ENCODE peak calls at places on chromosomes 4 and X, in four cellular contexts. N is foreskin keratinocyte, W is psoas muscle, L is K562. M is an unnamed sample. For H3K27me3 and H3K4me1, the result is how much of the 10 kb centered on the place peaks cover.

GRCh38 chrX:96540111-96540631 is 144.5 kb upstream of the DIAPH2 start:
- DNase-seq in N (no peak), W (no peak), L (no peak), M (no peak)

GRCh38 chr4:164959896-164960295 is 17.6 kb downstream of the TRIM61 start:
- DNase-seq in N (peak), W (no peak), L (no peak), M (no peak)

GRCh38 chr4:4658051-4658450 is 116.2 kb upstream of the STX18 start:
- DNase-seq in N (no peak), W (no peak), L (no peak), M (no peak)

GRCh38 chr4:114642173-114642780 is 43.7 kb downstream of the UGT8 start:
- DNase-seq in N (no peak), W (no peak), L (no peak), M (no peak)

GRCh38 chr4:38711066-38711465 is 47.1 kb downstream of the KLF3 start:
- DNase-seq in N (no peak), W (no peak), L (no peak), M (no peak)

GRCh38 chr4:38943355-38943754 is 75.7 kb downstream of the FAM114A1 start:
- DNase-seq in N (no peak), W (peak), L (no peak), M (peak)

GRCh38 chr4:53307819-53308773 is 57.8 kb downstream of the SCFD2 start:
- DNase-seq in N (no peak), W (no peak), L (no peak), M (no peak)

GRCh38 chr4:48796927-48797679 is 17.0 kb upstream of the FRYL start:
- DNase-seq in N (no peak), W (no peak), L (no peak), M (no peak)

GRCh38 chr4:86448891-86449290 is 89.0 kb upstream of the MAPK10 start:
- DNase-seq in N (no peak), W (no peak), L (no peak), M (no peak)

GRCh38 chrX:18748499-18748898 is 41.1 kb downstream of the PPEF1 start:
- DNase-seq in N (no peak), W (no peak), L (no peak), M (no peak)

DNA sequence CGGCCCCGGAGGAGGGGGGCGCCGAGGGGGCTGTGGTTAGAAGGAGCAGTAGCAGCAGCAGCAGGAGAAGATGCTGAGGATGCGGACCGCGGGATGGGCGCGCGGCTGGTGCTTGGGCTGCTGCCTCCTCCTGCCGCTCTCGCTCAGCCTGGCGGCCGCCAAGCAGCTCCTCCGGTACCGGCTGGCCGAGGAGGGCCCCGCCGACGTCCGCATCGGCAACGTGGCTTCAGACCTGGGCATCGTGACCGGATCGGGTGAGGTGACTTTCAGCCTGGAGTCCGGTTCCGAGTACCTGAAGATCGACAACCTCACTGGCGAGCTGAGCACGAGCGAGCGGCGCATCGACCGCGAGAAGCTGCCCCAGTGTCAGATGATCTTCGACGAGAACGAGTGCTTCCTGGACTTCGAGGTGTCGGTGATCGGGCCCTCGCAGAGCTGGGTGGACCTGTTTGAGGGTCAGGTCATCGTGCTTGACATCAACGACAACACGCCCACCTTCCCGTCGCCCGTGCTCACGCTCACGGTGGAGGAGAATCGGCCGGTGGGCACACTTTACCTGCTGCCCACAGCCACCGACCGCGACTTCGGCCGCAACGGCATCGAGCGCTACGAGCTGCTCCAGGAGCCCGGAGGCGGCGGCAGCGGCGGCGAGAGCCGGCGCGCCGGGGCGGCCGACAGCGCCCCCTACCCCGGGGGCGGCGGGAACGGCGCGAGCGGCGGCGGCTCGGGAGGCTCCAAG is 1.4 kb downstream of the PCDH7 start:
- DNase-seq in N (no peak), W (peak), L (no peak), M (peak)
- H3K27me3 ChIP-seq in N (under half), W (under half), L (under half), M (half or more)

DNA sequence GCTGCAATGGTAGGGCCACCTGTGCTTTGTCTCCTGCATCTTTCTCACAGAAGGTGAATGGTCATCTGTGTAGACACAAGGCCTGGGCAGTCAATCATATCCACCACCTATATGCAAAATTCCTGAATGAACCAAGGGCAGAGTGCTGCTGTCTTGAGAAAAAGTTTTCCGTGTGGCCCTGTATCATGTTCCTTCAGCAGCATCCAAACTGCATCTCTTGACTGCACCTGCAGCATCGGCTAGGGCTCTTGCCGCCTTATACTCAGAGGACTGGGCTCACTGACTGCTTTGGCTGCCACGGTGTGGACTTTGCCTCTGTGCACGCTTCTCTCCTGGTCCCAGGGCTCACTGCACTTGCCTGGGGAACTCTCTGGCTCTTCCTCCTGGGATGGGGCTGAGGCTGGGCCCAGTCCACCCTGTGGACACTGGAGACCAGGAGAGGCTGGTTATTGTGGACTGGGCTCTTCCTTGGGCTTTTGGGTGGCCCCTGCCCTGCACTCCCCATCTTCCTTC is 39.5 kb upstream of the STS start:
- DNase-seq in N (no peak), W (no peak), L (no peak), M (no peak)
- H3K4me1 ChIP-seq in N (under half), W (under half), L (under half), M (under half)

DNA sequence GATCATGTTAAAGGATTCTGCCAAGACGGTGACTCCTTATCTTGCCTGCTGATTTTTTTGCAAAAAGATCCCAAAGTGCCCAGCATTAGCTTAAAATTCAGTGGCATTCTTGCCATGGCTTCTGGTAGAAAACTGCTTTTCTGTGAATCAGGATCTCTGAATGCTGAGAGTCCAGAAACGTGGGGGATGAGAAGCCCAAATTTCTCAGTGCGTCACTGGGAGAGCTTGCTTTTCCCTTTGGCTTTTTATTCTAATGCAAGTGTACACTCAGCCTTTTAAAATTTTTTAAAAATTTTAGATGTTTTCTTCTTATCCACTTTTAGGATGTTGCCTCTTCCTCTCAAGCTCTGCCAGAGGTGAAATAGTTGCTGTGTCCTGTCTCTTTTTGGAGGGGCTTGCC is 98.4 kb downstream of the TLL1 start:
- DNase-seq in N (peak), W (no peak), L (no peak), M (no peak)
- H3K27ac ChIP-seq in N (peak), W (no peak), L (no peak), M (no peak)

GRCh38 chr4:7217453-7218310 is 25.3 kb downstream of the SORCS2 start:
- DNase-seq in N (peak), W (no peak), L (no peak), M (no peak)
- H3K27me3 ChIP-seq in N (under half), W (under half), L (half or more), M (under half)

GRCh38 chr4:37666625-37667071 is 19.5 kb downstream of the RELL1 start:
- DNase-seq in N (peak), W (peak), L (no peak), M (no peak)
- H3K4me1 ChIP-seq in N (under half), W (half or more), L (under half), M (half or more)